ENCODE peak calls at places on chromosomes 16 and 17, in eight cellular contexts. C, Q, J, W, M, G, Z and L are unnamed samples.
A peak's percentile ranks its signal among the peaks of the same experiment; 100 is the strongest.

GRCh38 chr16:58393138-58393504 is 850 bp downstream of the GINS3 start:
- DNase-seq in C (no peak), Q (no peak), J (peak; percentile 7), W (peak; percentile 29), M (no peak), G (peak; percentile 19), Z (no peak), L (no peak)

GRCh38 chr17:50290074-50290702 is 15.9 kb downstream of the TMEM92 start:
- DNase-seq in C (no peak), Q (no peak), J (no peak), W (peak; percentile 69), M (no peak), G (no peak), Z (no peak), L (no peak)

GRCh38 chr16:58027341-58028167 is 2.0 kb downstream of the MMP15 start:
- DNase-seq in C (no peak), Q (no peak), J (no peak), W (no peak), M (no peak), G (peak; percentile 78), Z (no peak), L (no peak)

GRCh38 chr16:72123426-72123825 is 29.8 kb downstream of the DHX38 start:
- DNase-seq in C (no peak), Q (no peak), J (no peak), W (no peak), M (no peak), G (no peak), Z (no peak), L (no peak)

GRCh38 chr17:58327363-58328194 is 1.0 kb downstream of the TSPOAP1 start:
- DNase-seq in C (no peak), Q (peak; percentile 39), J (no peak), W (no peak), M (no peak), G (no peak), Z (no peak), L (no peak)

GRCh38 chr16:50816901-50817555 is 75.1 kb downstream of the CYLD start:
- DNase-seq in C (no peak), Q (no peak), J (no peak), W (no peak), M (no peak), G (no peak), Z (no peak), L (no peak)

GRCh38 chr17:47685556-47686275 is 8.2 kb upstream of the TBKBP1 start:
- DNase-seq in C (no peak), Q (no peak), J (no peak), W (no peak), M (no peak), G (no peak), Z (no peak), L (no peak)

GRCh38 chr17:32259596-32259995 is 6.0 kb upstream of the RHBDL3 start:
- DNase-seq in C (no peak), Q (no peak), J (no peak), W (no peak), M (no peak), G (no peak), Z (no peak), L (no peak)

GRCh38 chr16:1333149-1333812 is at the start of gene BAIAP3:
- DNase-seq in C (peak; percentile 73), Q (peak; percentile 52), J (peak; percentile 28), W (peak; percentile 38), M (no peak), G (no peak), Z (no peak), L (peak; percentile 69)

GRCh38 chr17:51435641-51436091 is 175.3 kb downstream of the UTP18 start:
- DNase-seq in C (peak; percentile 87), Q (peak; percentile 30), J (peak; percentile 89), W (peak; percentile 74), M (peak; percentile 85), G (peak; percentile 64), Z (no peak), L (peak; percentile 13)

GRCh38 chr16:89575247-89576172 is at the start of gene CPNE7:
- DNase-seq in C (peak; percentile 30), Q (peak; percentile 33), J (no peak), W (no peak), M (no peak), G (no peak), Z (no peak), L (peak; percentile 74)

GRCh38 chr17:82947051-82947991 is 107.5 kb upstream of the ZNF750 start:
- DNase-seq in C (no peak), Q (no peak), J (no peak), W (no peak), M (no peak), G (no peak), Z (no peak), L (no peak)

GRCh38 chr16:12245088-12245922 is 268.8 kb downstream of the SNX29 start:
- DNase-seq in C (no peak), Q (no peak), J (no peak), W (no peak), M (no peak), G (no peak), Z (no peak), L (no peak)